ENCODE peak calls at places on chromosomes 12 and 14, in seven cellular contexts. D, G, O, Z, X, A and N are unnamed samples.

GRCh38 chr12:57430117-57430930 is 519 bp downstream of the R3HDM2 start:
- DNase-seq in D (peak; percentile 58), G (peak; percentile 90), A (peak; percentile 80), O (peak; percentile 37), Z (peak; percentile 76), X (no peak), N (peak; percentile 48)

GRCh38 chr14:93099643-93100042 is 16.1 kb downstream of the ITPK1 start:
- DNase-seq in D (no peak), O (no peak), X (no peak), A (no peak), G (no peak), Z (no peak), N (no peak)

GRCh38 chr14:79638647-79639266 is 572.5 kb downstream of the DIO2 start:
- DNase-seq in Z (no peak), G (no peak), X (no peak), A (no peak), O (no peak), D (no peak), N (no peak)

GRCh38 chr14:89185919-89186849 is 230.8 kb downstream of the FOXN3 start:
- DNase-seq in O (peak; percentile 84), X (no peak), Z (no peak), D (no peak), G (peak; percentile 61), A (peak; percentile 41), N (no peak)

GRCh38 chr14:63470877-63471565 is 72.2 kb downstream of the PPP2R5E start:
- DNase-seq in D (no peak), Z (no peak), O (peak; percentile 83), G (no peak), A (no peak), X (no peak), N (no peak)

GRCh38 chr12:122064034-122064777 is 14.3 kb upstream of the MLXIP start:
- DNase-seq in D (peak; percentile 97), X (no peak), A (peak; percentile 96), Z (peak; percentile 97), O (peak; percentile 89), G (peak; percentile 100), N (peak; percentile 91)

GRCh38 chr14:71397371-71397770 is 490.1 kb downstream of the PCNX1 start:
- DNase-seq in Z (no peak), X (no peak), D (no peak), O (no peak), G (no peak), A (no peak), N (no peak)

GRCh38 chr12:116806845-116807440 is 68.8 kb downstream of the RNFT2 start:
- DNase-seq in X (no peak), D (no peak), Z (no peak), G (peak; percentile 31), O (no peak), A (no peak), N (no peak)

GRCh38 chr12:95004610-95005009 is 1.1 kb upstream of the NDUFA12 start:
- DNase-seq in X (no peak), O (peak; percentile 11), Z (no peak), D (no peak), A (no peak), G (no peak), N (no peak)

GRCh38 chr12:132477009-132477702 is 12.8 kb upstream of the FBRSL1 start:
- DNase-seq in X (no peak), G (no peak), Z (no peak), O (no peak), D (no peak), A (no peak), N (no peak)
- H3K4me1 ChIP-seq in X (peaks cover 17% of the 10 kb centered on the region), G (no peaks in the 10 kb centered on the region), Z (no peaks in the 10 kb centered on the region), O (no peaks in the 10 kb centered on the region), D (peaks cover 1% of the 10 kb centered on the region), A (no peaks in the 10 kb centered on the region), N (no peaks in the 10 kb centered on the region)

DNA sequence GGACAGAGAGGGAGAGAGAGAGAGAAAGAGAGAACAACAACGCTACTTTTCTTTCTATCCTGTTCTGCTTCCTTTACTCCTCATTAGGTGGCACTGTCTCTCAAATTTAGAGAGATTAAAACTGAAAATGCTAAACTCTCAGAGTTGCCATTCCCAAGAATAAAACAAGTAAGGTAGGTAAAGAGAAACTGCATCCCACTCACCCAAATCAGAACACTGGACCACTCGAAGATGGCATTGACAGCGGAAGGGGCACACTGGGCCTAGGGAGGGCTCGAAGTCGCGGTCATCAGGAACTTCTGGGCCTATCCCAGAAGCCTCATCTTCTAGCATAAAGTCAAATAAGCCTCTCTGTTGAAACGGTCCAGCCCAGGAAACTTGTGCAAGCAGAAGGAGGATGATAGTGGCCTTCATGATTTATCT is 4.5 kb downstream of the DCN start:
- DNase-seq in G (peak; percentile 54), A (peak; percentile 18), D (peak; percentile 48), O (peak; percentile 26), X (no peak), Z (peak; percentile 43), N (no peak)
- H3K4me3 ChIP-seq in G (no peak overlapping the region), A (no peak overlapping the region), D (peak overlapping the region; percentile 50), O (peak overlapping the region; percentile 62), X (no peak overlapping the region), Z (no peak overlapping the region), N (peak overlapping the region; percentile 44)

GRCh38 chr12:98260276-98260675 is 255.1 kb upstream of the TMPO start:
- DNase-seq in Z (no peak), X (no peak), G (no peak), D (no peak), O (no peak), A (no peak), N (no peak)

GRCh38 chr12:98259667-98260066 is 255.7 kb upstream of the TMPO start:
- DNase-seq in Z (no peak), A (no peak), X (no peak), D (no peak), G (no peak), O (no peak), N (no peak)

GRCh38 chr12:98253207-98253606 is 262.2 kb upstream of the TMPO start:
- DNase-seq in A (no peak), O (no peak), D (no peak), G (no peak), Z (no peak), X (no peak), N (no peak)

GRCh38 chr12:98253641-98254040 is 261.7 kb upstream of the TMPO start:
- DNase-seq in X (no peak), D (no peak), Z (peak; percentile 37), A (no peak), O (no peak), G (no peak), N (no peak)

GRCh38 chr12:98256830-98257229 is 258.6 kb upstream of the TMPO start:
- DNase-seq in O (no peak), G (no peak), A (no peak), X (no peak), D (no peak), Z (peak; percentile 17), N (no peak)
- H3K4me1 ChIP-seq in O (no peaks in the 10 kb centered on the region), G (peaks cover 1% of the 10 kb centered on the region), A (no peaks in the 10 kb centered on the region), X (no peaks in the 10 kb centered on the region), D (no peaks in the 10 kb centered on the region), Z (peaks cover 18% of the 10 kb centered on the region), N (no peaks in the 10 kb centered on the region)

GRCh38 chr14:23113346-23114119 is 5.5 kb downstream of the CEBPE start:
- DNase-seq in G (no peak), A (peak; percentile 80), O (peak; percentile 29), Z (no peak), X (no peak), D (no peak), N (no peak)

GRCh38 chr14:23114120-23114458 is 5.0 kb downstream of the CEBPE start:
- DNase-seq in D (no peak), A (no peak), X (no peak), Z (no peak), G (peak; percentile 39), O (no peak), N (no peak)

GRCh38 chr14:23115918-23116317 is 3.1 kb downstream of the CEBPE start:
- DNase-seq in A (no peak), O (no peak), D (no peak), X (no peak), G (no peak), Z (no peak), N (no peak)

GRCh38 chr14:23114669-23115491 is 4.2 kb downstream of the CEBPE start:
- DNase-seq in D (no peak), A (no peak), O (peak; percentile 98), X (no peak), Z (no peak), G (peak; percentile 42), N (no peak)

GRCh38 chr14:23115492-23115850 is 3.6 kb downstream of the CEBPE start:
- DNase-seq in D (no peak), O (no peak), G (peak; percentile 44), X (no peak), Z (no peak), A (no peak), N (no peak)
- H3K4me3 ChIP-seq in D (no peak overlapping the region), O (no peak overlapping the region), G (no peak overlapping the region), X (no peak overlapping the region), Z (no peak overlapping the region), A (no peak overlapping the region), N (no peak overlapping the region)

DNA sequence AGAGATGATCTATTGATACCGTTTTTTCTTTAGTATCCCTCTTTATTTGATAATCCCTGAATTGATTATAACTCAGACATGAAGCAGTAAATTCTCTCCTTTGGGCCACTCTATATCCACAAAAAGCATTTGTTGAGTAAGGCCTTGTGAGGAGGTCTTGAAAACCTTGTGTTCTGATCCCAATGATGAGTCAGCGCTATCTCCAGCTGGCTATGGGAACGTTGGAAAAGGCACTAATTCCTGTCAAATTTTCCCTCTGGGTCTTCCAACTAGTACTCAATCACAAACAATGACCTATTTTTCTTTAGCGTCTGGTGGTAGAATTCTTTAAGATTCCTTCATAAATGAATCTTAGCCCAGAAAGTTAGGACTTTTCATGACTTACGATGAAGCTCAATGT is 168.4 kb upstream of the LRIG3 start:
- DNase-seq in A (no peak), D (no peak), G (peak; percentile 63), O (peak; percentile 78), Z (peak; percentile 20), X (no peak), N (no peak)
- H3K4me1 ChIP-seq in A (no peaks in the 10 kb centered on the region), D (no peaks in the 10 kb centered on the region), G (peaks cover 37% of the 10 kb centered on the region), O (peaks cover 24% of the 10 kb centered on the region), Z (peaks cover 8% of the 10 kb centered on the region), X (no peaks in the 10 kb centered on the region), N (no peaks in the 10 kb centered on the region)

DNA sequence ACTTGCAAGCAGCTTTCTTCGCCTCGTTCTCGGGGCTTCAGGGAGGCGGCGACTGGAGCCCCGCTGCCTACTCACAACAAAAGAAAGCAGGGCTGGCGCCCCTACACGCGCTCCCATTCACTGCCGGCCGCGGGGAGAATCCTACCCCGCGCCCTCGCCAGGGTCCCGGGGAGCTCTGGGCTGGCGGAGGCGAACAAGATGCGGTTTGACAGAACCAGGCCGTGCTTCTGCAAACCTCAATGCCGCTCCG is 820 bp downstream of the TBX5 start:
- DNase-seq in G (no peak), A (no peak), D (no peak), O (no peak), Z (no peak), X (no peak), N (no peak)
- H3K4me3 ChIP-seq in G (no peak overlapping the region), A (peak overlapping the region; percentile 97), D (no peak overlapping the region), O (peak overlapping the region; percentile 70), Z (peak overlapping the region; percentile 36), X (no peak overlapping the region), N (peak overlapping the region; percentile 61)